ENCODE peak calls at places on chromosomes 1 and 21, in ten cellular contexts. One of them, this sample, is unnamed.

GRCh38 chr1:202806845-202807366 is 1.3 kb downstream of the KDM5B start:
- DNase-seq in endodermal cell: peak; percentile 69
- DNase-seq in Peyer's patch: no peak
- DNase-seq in mammary epithelial cell: peak; percentile 26
- DNase-seq in epithelial cell of esophagus: peak; percentile 20
- DNase-seq in cardiac fibroblast: peak; percentile 19
- DNase-seq in HepG2: no peak
- DNase-seq in hepatocyte: peak; percentile 38
- DNase-seq in GM06990: peak; percentile 48
- DNase-seq in heart right ventricle: no peak
- DNase-seq in this sample: no peak

GRCh38 chr1:30662291-30662840 is 61.0 kb downstream of the MATN1 start:
- DNase-seq in endodermal cell: peak; percentile 64
- DNase-seq in Peyer's patch: no peak
- DNase-seq in mammary epithelial cell: no peak
- DNase-seq in epithelial cell of esophagus: no peak
- DNase-seq in cardiac fibroblast: no peak
- DNase-seq in HepG2: no peak
- DNase-seq in hepatocyte: no peak
- DNase-seq in GM06990: no peak
- DNase-seq in heart right ventricle: no peak
- DNase-seq in this sample: no peak

GRCh38 chr1:93904228-93904627 is 5.0 kb downstream of the GCLM start:
- DNase-seq in endodermal cell: no peak
- DNase-seq in Peyer's patch: no peak
- DNase-seq in mammary epithelial cell: peak; percentile 2
- DNase-seq in epithelial cell of esophagus: no peak
- DNase-seq in cardiac fibroblast: no peak
- DNase-seq in HepG2: no peak
- DNase-seq in hepatocyte: no peak
- DNase-seq in GM06990: no peak
- DNase-seq in heart right ventricle: no peak
- DNase-seq in this sample: no peak

GRCh38 chr1:203521071-203521794 is 27.3 kb downstream of the OPTC start:
- DNase-seq in endodermal cell: peak; percentile 45
- DNase-seq in Peyer's patch: peak; percentile 72
- DNase-seq in mammary epithelial cell: no peak
- DNase-seq in epithelial cell of esophagus: no peak
- DNase-seq in cardiac fibroblast: no peak
- DNase-seq in HepG2: no peak
- DNase-seq in hepatocyte: peak; percentile 59
- DNase-seq in GM06990: no peak
- DNase-seq in heart right ventricle: no peak
- DNase-seq in this sample: no peak

GRCh38 chr1:34262454-34262853 is 85.7 kb downstream of the C1orf94 start:
- DNase-seq in endodermal cell: no peak
- DNase-seq in Peyer's patch: no peak
- DNase-seq in mammary epithelial cell: no peak
- DNase-seq in epithelial cell of esophagus: no peak
- DNase-seq in cardiac fibroblast: no peak
- DNase-seq in HepG2: no peak
- DNase-seq in hepatocyte: no peak
- DNase-seq in GM06990: no peak
- DNase-seq in heart right ventricle: no peak
- DNase-seq in this sample: no peak

GRCh38 chr1:17579951-17580939 is 40.7 kb downstream of the ARHGEF10L start:
- DNase-seq in endodermal cell: no peak
- DNase-seq in Peyer's patch: peak; percentile 68
- DNase-seq in mammary epithelial cell: no peak
- DNase-seq in epithelial cell of esophagus: no peak
- DNase-seq in cardiac fibroblast: no peak
- DNase-seq in HepG2: peak; percentile 87
- DNase-seq in hepatocyte: peak; percentile 78
- DNase-seq in GM06990: no peak
- DNase-seq in heart right ventricle: no peak
- DNase-seq in this sample: no peak

GRCh38 chr1:56326056-56326455 is 253.3 kb downstream of the PLPP3 start:
- DNase-seq in endodermal cell: no peak
- DNase-seq in Peyer's patch: no peak
- DNase-seq in mammary epithelial cell: no peak
- DNase-seq in epithelial cell of esophagus: no peak
- DNase-seq in cardiac fibroblast: peak; percentile 45
- DNase-seq in HepG2: no peak
- DNase-seq in hepatocyte: no peak
- DNase-seq in GM06990: no peak
- DNase-seq in heart right ventricle: no peak
- DNase-seq in this sample: no peak

GRCh38 chr1:24177161-24177560 is 9.9 kb downstream of the IFNLR1 start:
- DNase-seq in endodermal cell: no peak
- DNase-seq in Peyer's patch: peak; percentile 22
- DNase-seq in mammary epithelial cell: no peak
- DNase-seq in epithelial cell of esophagus: no peak
- DNase-seq in cardiac fibroblast: no peak
- DNase-seq in HepG2: no peak
- DNase-seq in hepatocyte: no peak
- DNase-seq in GM06990: no peak
- DNase-seq in heart right ventricle: no peak
- DNase-seq in this sample: no peak

GRCh38 chr21:46110499-46111192 is 12.7 kb downstream of the COL6A2 start:
- DNase-seq in endodermal cell: peak; percentile 46
- DNase-seq in Peyer's patch: peak; percentile 43
- DNase-seq in mammary epithelial cell: no peak
- DNase-seq in epithelial cell of esophagus: no peak
- DNase-seq in cardiac fibroblast: no peak
- DNase-seq in HepG2: no peak
- DNase-seq in hepatocyte: peak; percentile 6
- DNase-seq in GM06990: no peak
- DNase-seq in heart right ventricle: peak; percentile 78
- DNase-seq in this sample: peak; percentile 83

GRCh38 chr1:229238231-229238630 is 32.7 kb upstream of the RAB4A start:
- DNase-seq in endodermal cell: no peak
- DNase-seq in Peyer's patch: no peak
- DNase-seq in mammary epithelial cell: no peak
- DNase-seq in epithelial cell of esophagus: peak; percentile 34
- DNase-seq in cardiac fibroblast: no peak
- DNase-seq in HepG2: no peak
- DNase-seq in hepatocyte: no peak
- DNase-seq in GM06990: no peak
- DNase-seq in heart right ventricle: no peak
- DNase-seq in this sample: no peak

GRCh38 chr21:29640233-29640554 is 299.6 kb downstream of the GRIK1 start:
- DNase-seq in endodermal cell: no peak
- DNase-seq in Peyer's patch: no peak
- DNase-seq in mammary epithelial cell: no peak
- DNase-seq in epithelial cell of esophagus: no peak
- DNase-seq in cardiac fibroblast: no peak
- DNase-seq in HepG2: no peak
- DNase-seq in hepatocyte: no peak
- DNase-seq in GM06990: peak; percentile 43
- DNase-seq in heart right ventricle: no peak
- DNase-seq in this sample: no peak

GRCh38 chr1:86067626-86068025 is 88.9 kb downstream of the COL24A1 start:
- DNase-seq in endodermal cell: no peak
- DNase-seq in Peyer's patch: no peak
- DNase-seq in mammary epithelial cell: no peak
- DNase-seq in epithelial cell of esophagus: no peak
- DNase-seq in cardiac fibroblast: peak; percentile 53
- DNase-seq in HepG2: no peak
- DNase-seq in hepatocyte: no peak
- DNase-seq in GM06990: no peak
- DNase-seq in heart right ventricle: no peak
- DNase-seq in this sample: no peak

DNA sequence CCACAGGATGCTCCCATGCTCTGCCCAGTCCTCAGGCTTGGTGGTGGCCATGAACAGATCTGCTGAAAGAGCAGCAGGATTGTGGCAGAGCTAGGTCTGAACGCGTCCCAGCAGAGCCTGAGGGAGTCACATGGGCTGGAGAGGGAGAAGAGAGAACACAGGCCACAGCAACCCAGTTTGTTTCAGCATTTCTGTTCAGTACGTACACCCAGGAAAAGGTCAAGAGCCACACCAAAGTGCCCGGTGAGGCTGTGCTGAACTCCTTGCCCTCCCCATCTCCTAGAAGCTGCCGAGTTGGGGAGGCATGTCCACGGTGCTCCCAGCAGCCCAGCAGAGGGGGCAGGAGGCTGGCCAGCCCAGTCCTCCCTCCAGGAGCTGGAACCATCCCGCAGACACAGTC is 5.5 kb downstream of the PKP1 start:
- DNase-seq in endodermal cell: no peak
- DNase-seq in Peyer's patch: no peak
- DNase-seq in mammary epithelial cell: peak; percentile 67
- DNase-seq in epithelial cell of esophagus: peak; percentile 63
- DNase-seq in cardiac fibroblast: no peak
- DNase-seq in HepG2: no peak
- DNase-seq in hepatocyte: no peak
- DNase-seq in GM06990: no peak
- DNase-seq in heart right ventricle: no peak
- DNase-seq in this sample: no peak
- H3K4me3 ChIP-seq in endodermal cell: no peak overlapping the region
- H3K4me3 ChIP-seq in Peyer's patch: no peak overlapping the region
- H3K4me3 ChIP-seq in mammary epithelial cell: no peak overlapping the region
- H3K4me3 ChIP-seq in epithelial cell of esophagus: peak overlapping the region; percentile 99
- H3K4me3 ChIP-seq in cardiac fibroblast: no peak overlapping the region
- H3K4me3 ChIP-seq in HepG2: no peak overlapping the region
- H3K4me3 ChIP-seq in hepatocyte: no peak overlapping the region
- H3K4me3 ChIP-seq in GM06990: no peak overlapping the region
- H3K4me3 ChIP-seq in heart right ventricle: no peak overlapping the region
- H3K4me3 ChIP-seq in this sample: no peak overlapping the region

DNA sequence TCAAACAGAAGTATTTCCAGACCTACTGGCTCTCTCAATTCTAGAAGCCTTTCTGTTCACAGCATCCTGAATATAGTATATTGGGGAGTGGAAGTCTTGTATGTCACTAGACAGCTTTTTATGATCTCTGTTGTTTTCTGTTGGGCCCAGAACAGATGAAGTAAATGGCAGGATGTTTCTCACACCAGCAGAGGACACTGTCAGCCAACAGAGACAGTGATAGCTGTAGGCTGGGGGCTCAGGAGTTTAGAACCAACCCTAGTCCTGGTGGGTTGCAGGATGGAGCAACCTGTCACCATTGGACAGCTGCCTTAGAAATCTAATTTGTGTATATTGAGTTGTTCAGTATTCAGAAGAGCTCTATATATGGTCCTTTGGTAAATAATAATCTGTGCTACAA is 16.9 kb downstream of the AGO1 start:
- DNase-seq in endodermal cell: no peak
- DNase-seq in Peyer's patch: no peak
- DNase-seq in mammary epithelial cell: no peak
- DNase-seq in epithelial cell of esophagus: no peak
- DNase-seq in cardiac fibroblast: no peak
- DNase-seq in HepG2: no peak
- DNase-seq in hepatocyte: no peak
- DNase-seq in GM06990: no peak
- DNase-seq in heart right ventricle: no peak
- DNase-seq in this sample: no peak
- TF ChIP-seq CTCF in endodermal cell: peak; percentile 47
- TF ChIP-seq CTCF in Peyer's patch: no peak
- TF ChIP-seq CTCF in mammary epithelial cell: no peak
- TF ChIP-seq CTCF in epithelial cell of esophagus: no peak
- TF ChIP-seq CTCF in cardiac fibroblast: no peak
- TF ChIP-seq CTCF in HepG2: peak; percentile 30
- TF ChIP-seq CTCF in hepatocyte: no peak
- TF ChIP-seq CTCF in GM06990: peak; percentile 20
- TF ChIP-seq CTCF in heart right ventricle: no peak
- TF ChIP-seq CTCF in this sample: no peak

DNA sequence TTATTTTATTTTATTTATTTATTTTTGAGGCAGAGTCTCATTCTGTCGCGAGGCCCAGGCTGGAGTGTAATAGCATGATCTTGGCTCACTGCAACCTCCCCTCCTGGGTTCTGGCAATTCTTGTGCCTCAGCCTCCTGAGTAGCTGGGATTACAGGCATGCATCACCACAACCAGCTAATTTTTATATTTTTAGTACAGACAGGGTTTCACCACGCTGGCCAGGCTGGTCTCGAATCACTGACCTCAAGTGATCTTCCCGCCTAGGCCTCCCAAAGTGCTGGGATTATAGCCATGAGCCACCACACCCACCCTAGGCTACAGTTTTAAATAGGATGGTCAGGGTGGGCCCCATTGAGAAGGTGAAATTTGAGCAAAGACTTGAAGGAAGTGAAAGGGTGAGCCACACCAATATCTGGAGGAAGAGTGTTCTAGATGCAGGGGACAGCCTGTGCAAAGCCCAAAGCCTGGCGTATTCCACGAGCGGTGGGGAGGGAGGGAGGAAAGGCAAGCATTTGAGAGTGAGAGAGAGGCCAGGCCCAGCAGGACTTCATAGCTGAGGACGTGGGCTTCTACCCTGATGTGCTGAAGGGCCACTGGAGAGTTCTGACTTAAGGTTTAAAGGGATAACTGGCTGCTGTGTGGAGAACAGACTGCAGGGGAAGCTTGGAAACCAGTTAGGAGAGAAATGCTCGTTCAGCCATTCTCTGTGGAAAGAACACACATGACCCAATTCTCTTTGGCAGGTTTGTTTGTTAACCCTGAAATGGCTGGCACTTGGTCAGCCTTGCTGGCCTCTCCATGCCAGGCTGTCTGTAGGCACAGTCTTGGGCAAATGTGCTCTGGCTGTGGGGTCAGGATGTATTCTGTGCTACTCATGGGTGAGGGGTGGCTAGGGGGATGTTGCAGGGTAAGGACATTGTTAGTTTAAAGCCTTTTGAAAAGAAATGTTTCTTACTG is 62.6 kb upstream of the FAM20B start:
- DNase-seq in endodermal cell: no peak
- DNase-seq in Peyer's patch: no peak
- DNase-seq in mammary epithelial cell: no peak
- DNase-seq in epithelial cell of esophagus: no peak
- DNase-seq in cardiac fibroblast: no peak
- DNase-seq in HepG2: no peak
- DNase-seq in hepatocyte: no peak
- DNase-seq in GM06990: no peak
- DNase-seq in heart right ventricle: no peak
- DNase-seq in this sample: peak; percentile 35
- H3K4me3 ChIP-seq in endodermal cell: no peak overlapping the region
- H3K4me3 ChIP-seq in Peyer's patch: no peak overlapping the region
- H3K4me3 ChIP-seq in mammary epithelial cell: no peak overlapping the region
- H3K4me3 ChIP-seq in epithelial cell of esophagus: no peak overlapping the region
- H3K4me3 ChIP-seq in cardiac fibroblast: no peak overlapping the region
- H3K4me3 ChIP-seq in HepG2: no peak overlapping the region
- H3K4me3 ChIP-seq in hepatocyte: no peak overlapping the region
- H3K4me3 ChIP-seq in GM06990: no peak overlapping the region
- H3K4me3 ChIP-seq in heart right ventricle: no peak overlapping the region
- H3K4me3 ChIP-seq in this sample: no peak overlapping the region

DNA sequence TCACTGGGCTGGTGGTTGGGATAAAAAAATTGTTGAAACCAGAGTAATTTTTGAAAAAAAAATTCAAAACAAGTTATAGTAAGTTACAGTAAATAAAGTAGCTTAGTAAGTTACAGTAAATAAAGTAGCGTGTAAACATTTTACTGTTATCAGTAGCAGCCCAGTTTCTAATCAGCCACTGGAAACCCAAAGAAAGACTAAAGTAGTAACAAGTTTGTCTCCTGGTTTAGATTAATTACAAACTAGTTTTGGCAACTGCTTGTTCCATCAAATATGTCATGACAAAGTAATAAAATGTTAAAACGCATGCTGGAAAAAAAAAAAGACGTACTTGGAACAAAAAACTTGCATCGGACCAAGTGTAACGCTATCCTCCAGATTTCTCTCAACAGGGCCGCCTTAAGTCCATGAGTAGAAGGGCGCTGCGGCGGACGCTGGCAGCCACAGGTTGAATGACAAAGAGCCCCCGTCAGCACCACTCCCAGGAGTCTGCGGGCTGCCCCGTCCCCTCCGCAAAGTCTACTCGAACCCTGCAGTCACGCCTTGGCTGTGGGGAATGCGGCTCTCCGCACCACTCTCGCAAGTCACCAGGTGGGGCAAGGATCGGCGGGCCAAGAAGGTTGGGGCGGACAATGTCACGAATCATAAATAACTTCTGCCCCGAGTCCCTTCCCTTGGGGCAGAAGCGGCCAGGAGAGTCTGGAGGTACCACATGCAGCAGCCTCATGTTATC is 885 bp downstream of the SLC16A1 start:
- DNase-seq in endodermal cell: peak; percentile 92
- DNase-seq in Peyer's patch: peak; percentile 77
- DNase-seq in mammary epithelial cell: peak; percentile 71
- DNase-seq in epithelial cell of esophagus: peak; percentile 75
- DNase-seq in cardiac fibroblast: peak; percentile 63
- DNase-seq in HepG2: peak; percentile 61
- DNase-seq in hepatocyte: peak; percentile 73
- DNase-seq in GM06990: peak; percentile 78
- DNase-seq in heart right ventricle: peak; percentile 46
- DNase-seq in this sample: peak; percentile 76
- TF ChIP-seq CTCF in endodermal cell: no peak
- TF ChIP-seq CTCF in Peyer's patch: no peak
- TF ChIP-seq CTCF in mammary epithelial cell: no peak
- TF ChIP-seq CTCF in epithelial cell of esophagus: no peak
- TF ChIP-seq CTCF in cardiac fibroblast: peak; percentile 2
- TF ChIP-seq CTCF in HepG2: no peak
- TF ChIP-seq CTCF in hepatocyte: no peak
- TF ChIP-seq CTCF in GM06990: no peak
- TF ChIP-seq CTCF in heart right ventricle: no peak
- TF ChIP-seq CTCF in this sample: no peak